ENCODE peak calls at places on chromosomes 3 and 15, in five cellular contexts. One of them, this sample, is unnamed.

GRCh38 chr3:54891540-54891897 is 36.3 kb downstream of the LRTM1 start:
- DNase-seq in memory B cell: no peak
- DNase-seq in fibroblast of mammary gland: peak
- DNase-seq in iris pigment epithelial cell: peak
- DNase-seq in ELF-1: peak
- DNase-seq in this sample: no peak

GRCh38 chr3:188854395-188855149 is 317.2 kb upstream of the TPRG1 start:
- DNase-seq in memory B cell: no peak
- DNase-seq in ELF-1: no peak
- DNase-seq in iris pigment epithelial cell: peak
- DNase-seq in fibroblast of mammary gland: peak
- DNase-seq in this sample: no peak

GRCh38 chr3:66593978-66594377 is 93.2 kb upstream of the LRIG1 start:
- DNase-seq in ELF-1: no peak
- DNase-seq in fibroblast of mammary gland: peak
- DNase-seq in iris pigment epithelial cell: peak
- DNase-seq in memory B cell: no peak
- DNase-seq in this sample: no peak

GRCh38 chr3:172607305-172608121 is 84.3 kb upstream of the TNFSF10 start:
- DNase-seq in iris pigment epithelial cell: peak
- DNase-seq in memory B cell: no peak
- DNase-seq in fibroblast of mammary gland: peak
- DNase-seq in ELF-1: peak
- DNase-seq in this sample: no peak

GRCh38 chr3:137148406-137148805 is 190.6 kb downstream of the IL20RB start:
- DNase-seq in ELF-1: no peak
- DNase-seq in fibroblast of mammary gland: no peak
- DNase-seq in iris pigment epithelial cell: no peak
- DNase-seq in memory B cell: no peak
- DNase-seq in this sample: no peak

GRCh38 chr3:57966823-57967222 is 41.4 kb upstream of the FLNB start:
- DNase-seq in fibroblast of mammary gland: peak
- DNase-seq in iris pigment epithelial cell: peak
- DNase-seq in ELF-1: no peak
- DNase-seq in memory B cell: no peak
- DNase-seq in this sample: no peak

GRCh38 chr15:74265046-74265639 is 29.0 kb downstream of the CCDC33 start:
- DNase-seq in ELF-1: peak
- DNase-seq in fibroblast of mammary gland: peak
- DNase-seq in iris pigment epithelial cell: peak
- DNase-seq in memory B cell: no peak
- DNase-seq in this sample: no peak

GRCh38 chr3:159987291-159987711 is 1.3 kb upstream of the IL12A start:
- DNase-seq in iris pigment epithelial cell: peak
- DNase-seq in fibroblast of mammary gland: peak
- DNase-seq in memory B cell: no peak
- DNase-seq in ELF-1: no peak
- DNase-seq in this sample: no peak

GRCh38 chr3:49813497-49814174 is at the start of gene UBA7:
- DNase-seq in iris pigment epithelial cell: peak
- DNase-seq in ELF-1: no peak
- DNase-seq in fibroblast of mammary gland: peak
- DNase-seq in memory B cell: no peak
- DNase-seq in this sample: peak

GRCh38 chr3:126921425-126921824 is 61.5 kb upstream of the PLXNA1 start:
- DNase-seq in fibroblast of mammary gland: no peak
- DNase-seq in memory B cell: no peak
- DNase-seq in ELF-1: no peak
- DNase-seq in iris pigment epithelial cell: no peak
- DNase-seq in this sample: no peak

GRCh38 chr15:67105065-67105951 is 39.9 kb downstream of the SMAD3 start:
- DNase-seq in iris pigment epithelial cell: peak
- DNase-seq in memory B cell: no peak
- DNase-seq in fibroblast of mammary gland: peak
- DNase-seq in ELF-1: peak
- DNase-seq in this sample: no peak

GRCh38 chr3:182527745-182528144 is 265.6 kb upstream of the ATP11B start:
- DNase-seq in fibroblast of mammary gland: no peak
- DNase-seq in ELF-1: no peak
- DNase-seq in iris pigment epithelial cell: no peak
- DNase-seq in memory B cell: no peak
- DNase-seq in this sample: no peak

GRCh38 chr3:182618981-182619591 is 174.2 kb upstream of the ATP11B start:
- DNase-seq in iris pigment epithelial cell: peak
- DNase-seq in fibroblast of mammary gland: peak
- DNase-seq in ELF-1: no peak
- DNase-seq in memory B cell: no peak
- DNase-seq in this sample: no peak

GRCh38 chr15:57356178-57356577 is 20.1 kb upstream of the CGNL1 start:
- DNase-seq in fibroblast of mammary gland: no peak
- DNase-seq in iris pigment epithelial cell: no peak
- DNase-seq in ELF-1: no peak
- DNase-seq in memory B cell: no peak
- DNase-seq in this sample: no peak

GRCh38 chr15:67114846-67115521 is 49.6 kb downstream of the SMAD3 start:
- DNase-seq in fibroblast of mammary gland: no peak
- DNase-seq in iris pigment epithelial cell: no peak
- DNase-seq in ELF-1: no peak
- DNase-seq in memory B cell: no peak
- DNase-seq in this sample: no peak

GRCh38 chr3:197514786-197515090 is 41.0 kb downstream of the BDH1 start:
- DNase-seq in iris pigment epithelial cell: no peak
- DNase-seq in fibroblast of mammary gland: no peak
- DNase-seq in memory B cell: no peak
- DNase-seq in ELF-1: no peak
- DNase-seq in this sample: no peak

GRCh38 chr15:64096486-64097431 is 977 bp downstream of the SNX1 start:
- DNase-seq in memory B cell: no peak
- DNase-seq in ELF-1: peak
- DNase-seq in fibroblast of mammary gland: peak
- DNase-seq in iris pigment epithelial cell: peak
- DNase-seq in this sample: no peak

GRCh38 chr3:132222868-132223538 is 94.2 kb upstream of the ACP3 start:
- DNase-seq in memory B cell: no peak
- DNase-seq in fibroblast of mammary gland: no peak
- DNase-seq in iris pigment epithelial cell: no peak
- DNase-seq in ELF-1: no peak
- DNase-seq in this sample: no peak

GRCh38 chr15:63553388-63553791 is 43.8 kb upstream of the FBXL22 start:
- DNase-seq in memory B cell: no peak
- DNase-seq in iris pigment epithelial cell: peak
- DNase-seq in ELF-1: peak
- DNase-seq in fibroblast of mammary gland: peak
- DNase-seq in this sample: no peak

GRCh38 chr3:65483475-65483874 is 555.2 kb downstream of the MAGI1 start:
- DNase-seq in memory B cell: no peak
- DNase-seq in fibroblast of mammary gland: peak
- DNase-seq in iris pigment epithelial cell: peak
- DNase-seq in ELF-1: peak
- DNase-seq in this sample: no peak

GRCh38 chr15:85743392-85744045 is 51.2 kb downstream of the KLHL25 start:
- DNase-seq in iris pigment epithelial cell: no peak
- DNase-seq in ELF-1: no peak
- DNase-seq in memory B cell: no peak
- DNase-seq in fibroblast of mammary gland: no peak
- DNase-seq in this sample: no peak

GRCh38 chr3:13419356-13420050 is 619 bp downstream of the NUP210 start:
- DNase-seq in iris pigment epithelial cell: peak
- DNase-seq in fibroblast of mammary gland: no peak
- DNase-seq in memory B cell: peak
- DNase-seq in ELF-1: peak
- DNase-seq in this sample: peak

GRCh38 chr3:13750215-13750614 is 129.7 kb downstream of the WNT7A start:
- DNase-seq in fibroblast of mammary gland: no peak
- DNase-seq in memory B cell: no peak
- DNase-seq in iris pigment epithelial cell: no peak
- DNase-seq in ELF-1: no peak
- DNase-seq in this sample: no peak

GRCh38 chr3:65196663-65197062 is 508.9 kb upstream of the ADAMTS9 start:
- DNase-seq in ELF-1: no peak
- DNase-seq in fibroblast of mammary gland: no peak
- DNase-seq in memory B cell: no peak
- DNase-seq in iris pigment epithelial cell: peak
- DNase-seq in this sample: no peak

GRCh38 chr3:28326458-28326926 is 22.0 kb upstream of the ZCWPW2 start:
- DNase-seq in fibroblast of mammary gland: peak
- DNase-seq in memory B cell: no peak
- DNase-seq in ELF-1: no peak
- DNase-seq in iris pigment epithelial cell: peak
- DNase-seq in this sample: peak

GRCh38 chr3:129226374-129226773 is 23.0 kb upstream of the COPG1 start:
- DNase-seq in ELF-1: no peak
- DNase-seq in iris pigment epithelial cell: peak
- DNase-seq in fibroblast of mammary gland: peak
- DNase-seq in memory B cell: no peak
- DNase-seq in this sample: peak

GRCh38 chr3:115512565-115513410 is 110.5 kb upstream of the GAP43 start:
- DNase-seq in memory B cell: no peak
- DNase-seq in iris pigment epithelial cell: peak
- DNase-seq in fibroblast of mammary gland: peak
- DNase-seq in ELF-1: peak
- DNase-seq in this sample: no peak

GRCh38 chr3:47324278-47324865 is 41.6 kb downstream of the KLHL18 start:
- DNase-seq in iris pigment epithelial cell: peak
- DNase-seq in ELF-1: peak
- DNase-seq in fibroblast of mammary gland: peak
- DNase-seq in memory B cell: peak
- DNase-seq in this sample: peak

GRCh38 chr3:29408676-29409075 is 127.8 kb downstream of the RBMS3 start:
- DNase-seq in fibroblast of mammary gland: no peak
- DNase-seq in iris pigment epithelial cell: no peak
- DNase-seq in memory B cell: no peak
- DNase-seq in ELF-1: no peak
- DNase-seq in this sample: no peak

GRCh38 chr3:39515681-39516441 is 48.4 kb downstream of the MOBP start:
- DNase-seq in ELF-1: no peak
- DNase-seq in fibroblast of mammary gland: no peak
- DNase-seq in iris pigment epithelial cell: no peak
- DNase-seq in memory B cell: no peak
- DNase-seq in this sample: no peak

GRCh38 chr3:28799084-28799483 is 450.5 kb upstream of the AZI2 start:
- DNase-seq in ELF-1: no peak
- DNase-seq in fibroblast of mammary gland: peak
- DNase-seq in iris pigment epithelial cell: peak
- DNase-seq in memory B cell: no peak
- DNase-seq in this sample: no peak

GRCh38 chr3:10286596-10287295 is 6.0 kb downstream of the GHRL start:
- DNase-seq in fibroblast of mammary gland: peak
- DNase-seq in iris pigment epithelial cell: peak
- DNase-seq in memory B cell: peak
- DNase-seq in ELF-1: peak
- DNase-seq in this sample: no peak

GRCh38 chr3:13146643-13147143 is 73.5 kb upstream of the IQSEC1 start:
- DNase-seq in memory B cell: no peak
- DNase-seq in fibroblast of mammary gland: no peak
- DNase-seq in ELF-1: no peak
- DNase-seq in iris pigment epithelial cell: no peak
- DNase-seq in this sample: no peak

GRCh38 chr3:153330891-153331290 is 168.9 kb downstream of the RAP2B start:
- DNase-seq in memory B cell: no peak
- DNase-seq in fibroblast of mammary gland: peak
- DNase-seq in iris pigment epithelial cell: peak
- DNase-seq in ELF-1: no peak
- DNase-seq in this sample: no peak

GRCh38 chr3:106261915-106262683 is 393.3 kb upstream of the CBLB start:
- DNase-seq in fibroblast of mammary gland: peak
- DNase-seq in iris pigment epithelial cell: peak
- DNase-seq in ELF-1: no peak
- DNase-seq in memory B cell: no peak
- DNase-seq in this sample: no peak